ENCODE peak calls at places on chromosomes 6 and 20, in seven cellular contexts. One of them, this sample, is unnamed.

GRCh38 chr20:13149371-13149770 is 71.7 kb upstream of the ISM1 start:
- DNase-seq in kidney epithelial cell: no peak
- DNase-seq in HepG2: no peak
- DNase-seq in prostate gland: no peak
- DNase-seq in cardiac muscle cell: no peak
- DNase-seq in upper lobe of left lung: no peak
- DNase-seq in neural progenitor cell: no peak
- DNase-seq in this sample: no peak

GRCh38 chr20:51428451-51429143 is 113.9 kb downstream of the NFATC2 start:
- DNase-seq in kidney epithelial cell: no peak
- DNase-seq in HepG2: peak; percentile 75
- DNase-seq in prostate gland: no peak
- DNase-seq in cardiac muscle cell: peak; percentile 83
- DNase-seq in upper lobe of left lung: peak; percentile 71
- DNase-seq in neural progenitor cell: peak; percentile 61
- DNase-seq in this sample: peak; percentile 63

GRCh38 chr6:49839162-49839561 is 27.2 kb downstream of the CRISP1 start:
- DNase-seq in kidney epithelial cell: no peak
- DNase-seq in HepG2: no peak
- DNase-seq in prostate gland: no peak
- DNase-seq in cardiac muscle cell: no peak
- DNase-seq in upper lobe of left lung: no peak
- DNase-seq in neural progenitor cell: no peak
- DNase-seq in this sample: no peak

GRCh38 chr6:24339932-24340331 is 17.9 kb downstream of the DCDC2 start:
- DNase-seq in kidney epithelial cell: no peak
- DNase-seq in HepG2: no peak
- DNase-seq in prostate gland: no peak
- DNase-seq in cardiac muscle cell: no peak
- DNase-seq in upper lobe of left lung: no peak
- DNase-seq in neural progenitor cell: no peak
- DNase-seq in this sample: no peak

GRCh38 chr20:16438100-16438499 is 135.1 kb downstream of the KIF16B start:
- DNase-seq in kidney epithelial cell: no peak
- DNase-seq in HepG2: no peak
- DNase-seq in prostate gland: no peak
- DNase-seq in cardiac muscle cell: no peak
- DNase-seq in upper lobe of left lung: no peak
- DNase-seq in neural progenitor cell: no peak
- DNase-seq in this sample: no peak

GRCh38 chr6:66897576-66897975 is 1190.5 kb upstream of the EYS start:
- DNase-seq in kidney epithelial cell: no peak
- DNase-seq in HepG2: peak; percentile 4
- DNase-seq in prostate gland: no peak
- DNase-seq in cardiac muscle cell: no peak
- DNase-seq in upper lobe of left lung: no peak
- DNase-seq in neural progenitor cell: peak; percentile 20
- DNase-seq in this sample: peak; percentile 19

GRCh38 chr6:39037082-39037487 is 11.5 kb upstream of the GLP1R start:
- DNase-seq in kidney epithelial cell: no peak
- DNase-seq in HepG2: no peak
- DNase-seq in prostate gland: no peak
- DNase-seq in cardiac muscle cell: no peak
- DNase-seq in upper lobe of left lung: no peak
- DNase-seq in neural progenitor cell: peak; percentile 26
- DNase-seq in this sample: no peak

GRCh38 chr6:524803-525202 is 132.1 kb downstream of the HUS1B start:
- DNase-seq in kidney epithelial cell: no peak
- DNase-seq in HepG2: no peak
- DNase-seq in prostate gland: no peak
- DNase-seq in cardiac muscle cell: peak; percentile 3
- DNase-seq in upper lobe of left lung: no peak
- DNase-seq in neural progenitor cell: peak; percentile 43
- DNase-seq in this sample: no peak

GRCh38 chr20:52481443-52481842 is 289.9 kb upstream of the ZFP64 start:
- DNase-seq in kidney epithelial cell: no peak
- DNase-seq in HepG2: no peak
- DNase-seq in prostate gland: no peak
- DNase-seq in cardiac muscle cell: no peak
- DNase-seq in upper lobe of left lung: no peak
- DNase-seq in neural progenitor cell: no peak
- DNase-seq in this sample: peak; percentile 83

GRCh38 chr20:4683261-4683660 is 38.4 kb upstream of the PRND start:
- DNase-seq in kidney epithelial cell: no peak
- DNase-seq in HepG2: no peak
- DNase-seq in prostate gland: no peak
- DNase-seq in cardiac muscle cell: no peak
- DNase-seq in upper lobe of left lung: no peak
- DNase-seq in neural progenitor cell: no peak
- DNase-seq in this sample: no peak

GRCh38 chr6:38612386-38612965 is 27.3 kb downstream of the BTBD9 start:
- DNase-seq in kidney epithelial cell: no peak
- DNase-seq in HepG2: no peak
- DNase-seq in prostate gland: no peak
- DNase-seq in cardiac muscle cell: no peak
- DNase-seq in upper lobe of left lung: no peak
- DNase-seq in neural progenitor cell: no peak
- DNase-seq in this sample: peak; percentile 84

GRCh38 chr20:58685988-58686387 is 6.6 kb upstream of the NPEPL1 start:
- DNase-seq in kidney epithelial cell: no peak
- DNase-seq in HepG2: no peak
- DNase-seq in prostate gland: no peak
- DNase-seq in cardiac muscle cell: no peak
- DNase-seq in upper lobe of left lung: no peak
- DNase-seq in neural progenitor cell: no peak
- DNase-seq in this sample: no peak

GRCh38 chr6:158418501-158418900 is 106.2 kb downstream of the TULP4 start:
- DNase-seq in kidney epithelial cell: no peak
- DNase-seq in HepG2: no peak
- DNase-seq in prostate gland: no peak
- DNase-seq in cardiac muscle cell: no peak
- DNase-seq in upper lobe of left lung: no peak
- DNase-seq in neural progenitor cell: no peak
- DNase-seq in this sample: peak; percentile 48

GRCh38 chr6:39102024-39102820 is 12.8 kb downstream of the SAYSD1 start:
- DNase-seq in kidney epithelial cell: no peak
- DNase-seq in HepG2: peak; percentile 43
- DNase-seq in prostate gland: no peak
- DNase-seq in cardiac muscle cell: peak; percentile 69
- DNase-seq in upper lobe of left lung: peak; percentile 22
- DNase-seq in neural progenitor cell: peak; percentile 80
- DNase-seq in this sample: peak; percentile 66

GRCh38 chr20:20872420-20872819 is 160.0 kb upstream of the RALGAPA2 start:
- DNase-seq in kidney epithelial cell: no peak
- DNase-seq in HepG2: no peak
- DNase-seq in prostate gland: no peak
- DNase-seq in cardiac muscle cell: peak; percentile 75
- DNase-seq in upper lobe of left lung: no peak
- DNase-seq in neural progenitor cell: no peak
- DNase-seq in this sample: no peak

GRCh38 chr20:3077618-3078134 is 6.3 kb downstream of the OXT start:
- DNase-seq in kidney epithelial cell: no peak
- DNase-seq in HepG2: no peak
- DNase-seq in prostate gland: no peak
- DNase-seq in cardiac muscle cell: no peak
- DNase-seq in upper lobe of left lung: no peak
- DNase-seq in neural progenitor cell: no peak
- DNase-seq in this sample: no peak

GRCh38 chr20:8073024-8073832 is 53.7 kb upstream of the TMX4 start:
- DNase-seq in kidney epithelial cell: peak; percentile 14
- DNase-seq in HepG2: peak; percentile 29
- DNase-seq in prostate gland: no peak
- DNase-seq in cardiac muscle cell: peak; percentile 18
- DNase-seq in upper lobe of left lung: no peak
- DNase-seq in neural progenitor cell: no peak
- DNase-seq in this sample: peak; percentile 98

GRCh38 chr6:45421700-45422540 is 44.2 kb upstream of the SUPT3H start:
- DNase-seq in kidney epithelial cell: no peak
- DNase-seq in HepG2: peak; percentile 16
- DNase-seq in prostate gland: peak; percentile 61
- DNase-seq in cardiac muscle cell: peak; percentile 62
- DNase-seq in upper lobe of left lung: peak; percentile 92
- DNase-seq in neural progenitor cell: peak; percentile 80
- DNase-seq in this sample: peak; percentile 85

GRCh38 chr6:45422541-45423110 is 44.9 kb upstream of the SUPT3H start:
- DNase-seq in kidney epithelial cell: no peak
- DNase-seq in HepG2: no peak
- DNase-seq in prostate gland: peak; percentile 41
- DNase-seq in cardiac muscle cell: peak; percentile 36
- DNase-seq in upper lobe of left lung: peak; percentile 90
- DNase-seq in neural progenitor cell: peak; percentile 73
- DNase-seq in this sample: no peak

GRCh38 chr6:45420083-45420908 is 42.6 kb upstream of the SUPT3H start:
- DNase-seq in kidney epithelial cell: no peak
- DNase-seq in HepG2: no peak
- DNase-seq in prostate gland: peak; percentile 7
- DNase-seq in cardiac muscle cell: no peak
- DNase-seq in upper lobe of left lung: peak; percentile 53
- DNase-seq in neural progenitor cell: peak; percentile 69
- DNase-seq in this sample: peak; percentile 81

GRCh38 chr6:45419574-45420082 is 41.9 kb upstream of the SUPT3H start:
- DNase-seq in kidney epithelial cell: no peak
- DNase-seq in HepG2: peak; percentile 42
- DNase-seq in prostate gland: peak; percentile 76
- DNase-seq in cardiac muscle cell: peak; percentile 81
- DNase-seq in upper lobe of left lung: peak; percentile 88
- DNase-seq in neural progenitor cell: peak; percentile 82
- DNase-seq in this sample: peak; percentile 76

DNA sequence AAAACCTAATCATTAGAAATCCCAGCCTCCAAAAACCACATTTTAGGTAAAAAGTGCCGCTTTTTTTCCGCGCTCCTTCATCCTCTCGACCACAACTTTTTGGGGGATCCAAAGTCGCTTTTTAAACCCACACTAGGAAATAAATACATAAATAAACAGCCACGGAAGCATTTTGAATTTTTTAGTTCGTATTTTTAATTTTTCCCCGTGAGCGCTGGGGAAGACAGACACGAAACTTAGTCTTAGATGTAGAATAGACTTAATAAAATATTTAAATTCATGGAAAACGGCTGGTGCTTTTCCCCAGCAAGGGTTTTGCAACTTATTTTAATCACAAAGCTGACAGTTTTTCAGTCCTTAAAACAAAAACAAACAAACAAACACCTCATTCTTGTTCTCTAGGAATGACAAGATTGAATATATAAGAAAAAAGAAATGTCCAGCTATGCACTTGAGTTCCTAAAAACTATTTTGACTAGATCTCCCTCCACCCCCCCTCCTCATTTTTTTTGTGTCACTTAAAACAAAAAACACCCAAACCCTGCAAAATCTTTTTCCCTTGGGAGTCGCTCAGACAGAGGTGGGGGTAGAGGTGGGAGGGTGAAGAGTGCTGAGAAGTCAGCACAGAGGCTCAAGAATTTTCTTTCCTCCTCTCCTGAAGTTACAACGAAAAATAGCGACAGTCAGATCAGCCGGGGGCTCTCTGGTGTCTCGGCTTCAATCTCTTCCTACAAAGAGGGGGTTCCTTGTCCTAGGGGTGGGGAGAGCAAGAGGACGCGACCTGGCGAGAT is 43.4 kb upstream of the SUPT3H start:
- DNase-seq in kidney epithelial cell: no peak
- DNase-seq in HepG2: no peak
- DNase-seq in prostate gland: no peak
- DNase-seq in cardiac muscle cell: no peak
- DNase-seq in upper lobe of left lung: no peak
- DNase-seq in neural progenitor cell: no peak
- DNase-seq in this sample: no peak
- H3K4me3 ChIP-seq in kidney epithelial cell: peak overlapping the region; percentile 100
- H3K4me3 ChIP-seq in HepG2: peak overlapping the region; percentile 78
- H3K4me3 ChIP-seq in prostate gland: peak overlapping the region; percentile 45
- H3K4me3 ChIP-seq in cardiac muscle cell: peak overlapping the region; percentile 48
- H3K4me3 ChIP-seq in upper lobe of left lung: peak overlapping the region; percentile 57
- H3K4me3 ChIP-seq in neural progenitor cell: peak overlapping the region; percentile 63
- H3K4me3 ChIP-seq in this sample: peak overlapping the region; percentile 99

DNA sequence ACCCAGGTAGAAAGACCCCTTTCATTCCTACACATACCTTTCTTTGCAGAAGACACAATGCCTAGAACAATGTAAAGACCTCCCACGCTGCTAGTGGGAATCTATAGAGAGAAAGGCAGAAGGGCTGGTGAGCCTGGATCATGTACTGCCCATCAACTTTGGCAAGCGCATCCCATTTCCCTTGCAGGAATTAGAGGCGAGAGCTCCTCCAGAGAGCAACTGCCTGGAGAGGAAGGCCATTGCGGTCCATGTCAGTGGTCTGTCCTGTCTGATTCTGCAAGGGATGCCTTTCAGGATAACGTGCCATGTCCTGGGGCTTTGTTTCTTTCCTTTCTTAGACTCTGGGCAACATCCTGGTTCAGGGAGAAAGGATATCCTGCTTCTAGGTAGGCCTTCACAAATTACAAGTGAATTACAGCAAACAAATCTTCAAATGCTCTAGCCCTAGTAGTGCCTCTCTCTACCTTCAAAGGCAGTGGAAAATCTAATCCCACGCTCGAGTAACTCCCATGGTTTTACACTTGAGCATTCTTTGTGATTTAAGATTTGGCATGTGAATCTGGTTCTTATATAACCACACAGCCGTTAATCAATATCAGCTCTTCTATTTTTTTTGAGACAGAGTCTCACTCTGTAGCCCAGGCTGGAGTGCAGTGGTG is 38.5 kb downstream of the GCNT2 start:
- DNase-seq in kidney epithelial cell: no peak
- DNase-seq in HepG2: no peak
- DNase-seq in prostate gland: no peak
- DNase-seq in cardiac muscle cell: no peak
- DNase-seq in upper lobe of left lung: no peak
- DNase-seq in neural progenitor cell: peak; percentile 15
- DNase-seq in this sample: no peak
- H3K4me3 ChIP-seq in kidney epithelial cell: no peak overlapping the region
- H3K4me3 ChIP-seq in HepG2: no peak overlapping the region
- H3K4me3 ChIP-seq in prostate gland: no peak overlapping the region
- H3K4me3 ChIP-seq in cardiac muscle cell: no peak overlapping the region
- H3K4me3 ChIP-seq in upper lobe of left lung: no peak overlapping the region
- H3K4me3 ChIP-seq in neural progenitor cell: peak overlapping the region; percentile 63
- H3K4me3 ChIP-seq in this sample: no peak overlapping the region

DNA sequence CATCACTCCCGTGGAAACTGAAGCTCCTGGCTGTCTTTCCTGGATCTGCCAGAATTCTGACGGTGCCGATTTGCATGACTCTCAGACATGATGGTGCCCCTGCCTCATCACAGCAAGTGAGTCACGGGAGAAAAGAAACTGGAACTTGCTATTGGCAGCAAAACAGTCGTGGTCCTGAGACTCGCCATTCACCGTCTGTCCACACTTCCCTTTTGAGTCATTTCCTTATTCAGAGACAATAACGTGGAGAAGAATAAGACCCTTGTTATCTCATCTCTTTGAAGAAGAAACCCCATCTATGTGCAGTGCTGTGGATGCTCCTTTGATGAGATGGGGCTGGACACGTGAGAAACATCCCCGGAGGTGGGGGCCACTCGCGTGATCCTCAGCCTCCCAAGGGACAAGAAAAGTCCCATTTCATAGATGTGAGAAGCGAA is 4.2 kb downstream of the GPR31 start:
- DNase-seq in kidney epithelial cell: no peak
- DNase-seq in HepG2: peak; percentile 15
- DNase-seq in prostate gland: no peak
- DNase-seq in cardiac muscle cell: no peak
- DNase-seq in upper lobe of left lung: no peak
- DNase-seq in neural progenitor cell: no peak
- DNase-seq in this sample: no peak
- H3K4me3 ChIP-seq in kidney epithelial cell: no peak overlapping the region
- H3K4me3 ChIP-seq in HepG2: no peak overlapping the region
- H3K4me3 ChIP-seq in prostate gland: no peak overlapping the region
- H3K4me3 ChIP-seq in cardiac muscle cell: no peak overlapping the region
- H3K4me3 ChIP-seq in upper lobe of left lung: peak overlapping the region; percentile 11
- H3K4me3 ChIP-seq in neural progenitor cell: no peak overlapping the region
- H3K4me3 ChIP-seq in this sample: no peak overlapping the region

GRCh38 chr20:48802216-48802615 is 25.6 kb downstream of the PREX1 start:
- DNase-seq in kidney epithelial cell: no peak
- DNase-seq in HepG2: no peak
- DNase-seq in prostate gland: no peak
- DNase-seq in cardiac muscle cell: no peak
- DNase-seq in upper lobe of left lung: no peak
- DNase-seq in neural progenitor cell: no peak
- DNase-seq in this sample: no peak
- H3K4me3 ChIP-seq in kidney epithelial cell: no peak overlapping the region
- H3K4me3 ChIP-seq in HepG2: no peak overlapping the region
- H3K4me3 ChIP-seq in prostate gland: no peak overlapping the region
- H3K4me3 ChIP-seq in cardiac muscle cell: no peak overlapping the region
- H3K4me3 ChIP-seq in upper lobe of left lung: no peak overlapping the region
- H3K4me3 ChIP-seq in neural progenitor cell: no peak overlapping the region
- H3K4me3 ChIP-seq in this sample: no peak overlapping the region